ENCODE peak calls at places on chromosome 20, in ten cellular contexts. One of them, this sample, is unnamed.
A peak's percentile ranks its signal among the peaks of the same experiment; 100 is the strongest.

GRCh38 chr20:4455301-4455701 is 266.4 kb upstream of the PRND start:
- DNase-seq in GM20000: no peak
- DNase-seq in WTC11: no peak
- DNase-seq in GM12878: no peak
- DNase-seq in GM06990: no peak
- DNase-seq in choroid plexus epithelial cell: no peak
- DNase-seq in AG04449: no peak
- DNase-seq in BE2C: no peak
- DNase-seq in A549: no peak
- DNase-seq in progenitor cell of endocrine pancreas: no peak
- DNase-seq in this sample: no peak

GRCh38 chr20:62381202-62381797 is 5.6 kb upstream of the RPS21 start:
- DNase-seq in GM20000: no peak
- DNase-seq in WTC11: no peak
- DNase-seq in GM12878: no peak
- DNase-seq in GM06990: no peak
- DNase-seq in choroid plexus epithelial cell: no peak
- DNase-seq in AG04449: no peak
- DNase-seq in BE2C: no peak
- DNase-seq in A549: no peak
- DNase-seq in progenitor cell of endocrine pancreas: no peak
- DNase-seq in this sample: no peak

GRCh38 chr20:61256819-61257218 is 4.8 kb downstream of the CDH4 start:
- DNase-seq in GM20000: no peak
- DNase-seq in WTC11: no peak
- DNase-seq in GM12878: no peak
- DNase-seq in GM06990: no peak
- DNase-seq in choroid plexus epithelial cell: no peak
- DNase-seq in AG04449: no peak
- DNase-seq in BE2C: no peak
- DNase-seq in A549: no peak
- DNase-seq in progenitor cell of endocrine pancreas: no peak
- DNase-seq in this sample: no peak

GRCh38 chr20:51926670-51927305 is 124.5 kb upstream of the SALL4 start:
- DNase-seq in GM20000: no peak
- DNase-seq in WTC11: no peak
- DNase-seq in GM12878: no peak
- DNase-seq in GM06990: no peak
- DNase-seq in choroid plexus epithelial cell: peak; percentile 34
- DNase-seq in AG04449: no peak
- DNase-seq in BE2C: no peak
- DNase-seq in A549: no peak
- DNase-seq in progenitor cell of endocrine pancreas: no peak
- DNase-seq in this sample: no peak

GRCh38 chr20:50721881-50722281 is 9.5 kb upstream of the PARD6B start:
- DNase-seq in GM20000: no peak
- DNase-seq in WTC11: no peak
- DNase-seq in GM12878: no peak
- DNase-seq in GM06990: no peak
- DNase-seq in choroid plexus epithelial cell: peak; percentile 60
- DNase-seq in AG04449: no peak
- DNase-seq in BE2C: no peak
- DNase-seq in A549: no peak
- DNase-seq in progenitor cell of endocrine pancreas: no peak
- DNase-seq in this sample: no peak

GRCh38 chr20:36862857-36863668 is 12.9 kb upstream of the TLDC2 start:
- DNase-seq in GM20000: no peak
- DNase-seq in WTC11: peak; percentile 31
- DNase-seq in GM12878: no peak
- DNase-seq in GM06990: peak; percentile 42
- DNase-seq in choroid plexus epithelial cell: no peak
- DNase-seq in AG04449: no peak
- DNase-seq in BE2C: no peak
- DNase-seq in A549: no peak
- DNase-seq in progenitor cell of endocrine pancreas: no peak
- DNase-seq in this sample: no peak

GRCh38 chr20:37755665-37756064 is 61.8 kb downstream of the CTNNBL1 start:
- DNase-seq in GM20000: no peak
- DNase-seq in WTC11: no peak
- DNase-seq in GM12878: no peak
- DNase-seq in GM06990: no peak
- DNase-seq in choroid plexus epithelial cell: peak; percentile 20
- DNase-seq in AG04449: no peak
- DNase-seq in BE2C: peak; percentile 38
- DNase-seq in A549: no peak
- DNase-seq in progenitor cell of endocrine pancreas: no peak
- DNase-seq in this sample: no peak

GRCh38 chr20:10511166-10511506 is 76.0 kb downstream of the SLX4IP start:
- DNase-seq in GM20000: no peak
- DNase-seq in WTC11: no peak
- DNase-seq in GM12878: no peak
- DNase-seq in GM06990: no peak
- DNase-seq in choroid plexus epithelial cell: no peak
- DNase-seq in AG04449: no peak
- DNase-seq in BE2C: no peak
- DNase-seq in A549: peak; percentile 67
- DNase-seq in progenitor cell of endocrine pancreas: no peak
- DNase-seq in this sample: no peak

GRCh38 chr20:56861590-56861989 is 232.5 kb downstream of the TFAP2C start:
- DNase-seq in GM20000: no peak
- DNase-seq in WTC11: no peak
- DNase-seq in GM12878: no peak
- DNase-seq in GM06990: no peak
- DNase-seq in choroid plexus epithelial cell: no peak
- DNase-seq in AG04449: no peak
- DNase-seq in BE2C: no peak
- DNase-seq in A549: no peak
- DNase-seq in progenitor cell of endocrine pancreas: no peak
- DNase-seq in this sample: no peak

GRCh38 chr20:33522256-33522820 is 32.4 kb downstream of the CBFA2T2 start:
- DNase-seq in GM20000: no peak
- DNase-seq in WTC11: no peak
- DNase-seq in GM12878: no peak
- DNase-seq in GM06990: no peak
- DNase-seq in choroid plexus epithelial cell: peak; percentile 5
- DNase-seq in AG04449: no peak
- DNase-seq in BE2C: no peak
- DNase-seq in A549: no peak
- DNase-seq in progenitor cell of endocrine pancreas: no peak
- DNase-seq in this sample: no peak

GRCh38 chr20:58880994-58881752 is 28.7 kb downstream of the GNAS start:
- DNase-seq in GM20000: no peak
- DNase-seq in WTC11: no peak
- DNase-seq in GM12878: no peak
- DNase-seq in GM06990: no peak
- DNase-seq in choroid plexus epithelial cell: no peak
- DNase-seq in AG04449: no peak
- DNase-seq in BE2C: no peak
- DNase-seq in A549: no peak
- DNase-seq in progenitor cell of endocrine pancreas: no peak
- DNase-seq in this sample: no peak
- TF ChIP-seq CTCF in GM20000: no peak
- TF ChIP-seq CTCF in WTC11: no peak
- TF ChIP-seq CTCF in GM12878: peak; percentile 37
- TF ChIP-seq CTCF in GM06990: no peak
- TF ChIP-seq CTCF in choroid plexus epithelial cell: peak; percentile 31
- TF ChIP-seq CTCF in AG04449: no peak
- TF ChIP-seq CTCF in BE2C: peak; percentile 42
- TF ChIP-seq CTCF in A549: peak; percentile 29
- TF ChIP-seq CTCF in progenitor cell of endocrine pancreas: no peak
- TF ChIP-seq CTCF in this sample: no peak

GRCh38 chr20:63574829-63575720 is 1.0 kb upstream of the HELZ2 start:
- DNase-seq in GM20000: no peak
- DNase-seq in WTC11: no peak
- DNase-seq in GM12878: no peak
- DNase-seq in GM06990: no peak
- DNase-seq in choroid plexus epithelial cell: no peak
- DNase-seq in AG04449: no peak
- DNase-seq in BE2C: no peak
- DNase-seq in A549: no peak
- DNase-seq in progenitor cell of endocrine pancreas: no peak
- DNase-seq in this sample: no peak

GRCh38 chr20:63572071-63572787 is 1.8 kb downstream of the HELZ2 start:
- DNase-seq in GM20000: no peak
- DNase-seq in WTC11: no peak
- DNase-seq in GM12878: no peak
- DNase-seq in GM06990: no peak
- DNase-seq in choroid plexus epithelial cell: no peak
- DNase-seq in AG04449: no peak
- DNase-seq in BE2C: no peak
- DNase-seq in A549: no peak
- DNase-seq in progenitor cell of endocrine pancreas: no peak
- DNase-seq in this sample: no peak

GRCh38 chr20:63573739-63574131 is 304 bp downstream of the HELZ2 start:
- DNase-seq in GM20000: no peak
- DNase-seq in WTC11: no peak
- DNase-seq in GM12878: no peak
- DNase-seq in GM06990: no peak
- DNase-seq in choroid plexus epithelial cell: no peak
- DNase-seq in AG04449: no peak
- DNase-seq in BE2C: no peak
- DNase-seq in A549: no peak
- DNase-seq in progenitor cell of endocrine pancreas: no peak
- DNase-seq in this sample: no peak

GRCh38 chr20:63574156-63574828 is at the start of gene HELZ2:
- DNase-seq in GM20000: peak; percentile 94
- DNase-seq in WTC11: peak; percentile 66
- DNase-seq in GM12878: no peak
- DNase-seq in GM06990: no peak
- DNase-seq in choroid plexus epithelial cell: peak; percentile 63
- DNase-seq in AG04449: no peak
- DNase-seq in BE2C: peak; percentile 76
- DNase-seq in A549: peak; percentile 63
- DNase-seq in progenitor cell of endocrine pancreas: peak; percentile 29
- DNase-seq in this sample: peak; percentile 75

GRCh38 chr20:63572788-63573738 is 976 bp downstream of the HELZ2 start:
- DNase-seq in GM20000: no peak
- DNase-seq in WTC11: peak; percentile 38
- DNase-seq in GM12878: no peak
- DNase-seq in GM06990: no peak
- DNase-seq in choroid plexus epithelial cell: no peak
- DNase-seq in AG04449: no peak
- DNase-seq in BE2C: no peak
- DNase-seq in A549: peak; percentile 30
- DNase-seq in progenitor cell of endocrine pancreas: no peak
- DNase-seq in this sample: no peak
- TF ChIP-seq CTCF in GM20000: peak; percentile 22
- TF ChIP-seq CTCF in WTC11: no peak
- TF ChIP-seq CTCF in GM12878: peak; percentile 19
- TF ChIP-seq CTCF in GM06990: peak; percentile 32
- TF ChIP-seq CTCF in choroid plexus epithelial cell: peak; percentile 31
- TF ChIP-seq CTCF in AG04449: peak; percentile 22
- TF ChIP-seq CTCF in BE2C: no peak
- TF ChIP-seq CTCF in A549: peak; percentile 10
- TF ChIP-seq CTCF in progenitor cell of endocrine pancreas: peak; percentile 37
- TF ChIP-seq CTCF in this sample: peak; percentile 10

DNA sequence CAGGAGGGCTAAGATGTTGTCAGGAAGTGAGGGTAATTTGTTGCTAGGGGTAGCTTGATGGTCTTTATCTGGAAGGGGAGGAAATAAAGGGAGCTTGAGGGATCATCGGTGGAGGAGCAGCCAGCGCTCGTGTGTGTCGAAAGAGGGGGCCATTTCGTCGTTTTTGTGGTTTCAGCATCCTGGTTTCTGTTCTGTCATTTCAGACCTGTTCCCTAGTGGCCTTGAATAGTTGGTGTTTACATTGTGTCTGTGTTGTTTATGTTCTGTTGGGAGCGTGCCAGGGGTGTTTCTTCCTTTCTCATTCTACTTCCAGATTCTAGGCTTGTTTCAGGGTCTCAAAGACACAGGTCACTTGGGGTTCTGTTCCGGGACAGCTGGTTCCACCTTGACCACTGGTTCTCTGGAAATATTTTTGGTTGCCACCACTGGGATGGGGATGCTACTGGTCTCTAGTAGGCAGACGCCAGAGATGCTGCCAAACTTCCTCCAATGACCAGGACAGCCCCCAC is 113.9 kb upstream of the NAA20 start:
- DNase-seq in GM20000: peak; percentile 73
- DNase-seq in WTC11: no peak
- DNase-seq in GM12878: no peak
- DNase-seq in GM06990: no peak
- DNase-seq in choroid plexus epithelial cell: peak; percentile 78
- DNase-seq in AG04449: no peak
- DNase-seq in BE2C: peak; percentile 22
- DNase-seq in A549: no peak
- DNase-seq in progenitor cell of endocrine pancreas: no peak
- DNase-seq in this sample: peak; percentile 77
- TF ChIP-seq CTCF in GM20000: peak; percentile 63
- TF ChIP-seq CTCF in WTC11: no peak
- TF ChIP-seq CTCF in GM12878: peak; percentile 42
- TF ChIP-seq CTCF in GM06990: peak; percentile 59
- TF ChIP-seq CTCF in choroid plexus epithelial cell: peak; percentile 59
- TF ChIP-seq CTCF in AG04449: no peak
- TF ChIP-seq CTCF in BE2C: peak; percentile 50
- TF ChIP-seq CTCF in A549: no peak
- TF ChIP-seq CTCF in progenitor cell of endocrine pancreas: no peak
- TF ChIP-seq CTCF in this sample: peak; percentile 32

GRCh38 chr20:48781634-48782033 is 46.2 kb downstream of the PREX1 start:
- DNase-seq in GM20000: no peak
- DNase-seq in WTC11: no peak
- DNase-seq in GM12878: no peak
- DNase-seq in GM06990: no peak
- DNase-seq in choroid plexus epithelial cell: no peak
- DNase-seq in AG04449: no peak
- DNase-seq in BE2C: no peak
- DNase-seq in A549: no peak
- DNase-seq in progenitor cell of endocrine pancreas: no peak
- DNase-seq in this sample: peak; percentile 60
- TF ChIP-seq CTCF in GM20000: no peak
- TF ChIP-seq CTCF in WTC11: no peak
- TF ChIP-seq CTCF in GM12878: no peak
- TF ChIP-seq CTCF in GM06990: no peak
- TF ChIP-seq CTCF in choroid plexus epithelial cell: no peak
- TF ChIP-seq CTCF in AG04449: no peak
- TF ChIP-seq CTCF in BE2C: no peak
- TF ChIP-seq CTCF in A549: no peak
- TF ChIP-seq CTCF in progenitor cell of endocrine pancreas: no peak
- TF ChIP-seq CTCF in this sample: no peak

DNA sequence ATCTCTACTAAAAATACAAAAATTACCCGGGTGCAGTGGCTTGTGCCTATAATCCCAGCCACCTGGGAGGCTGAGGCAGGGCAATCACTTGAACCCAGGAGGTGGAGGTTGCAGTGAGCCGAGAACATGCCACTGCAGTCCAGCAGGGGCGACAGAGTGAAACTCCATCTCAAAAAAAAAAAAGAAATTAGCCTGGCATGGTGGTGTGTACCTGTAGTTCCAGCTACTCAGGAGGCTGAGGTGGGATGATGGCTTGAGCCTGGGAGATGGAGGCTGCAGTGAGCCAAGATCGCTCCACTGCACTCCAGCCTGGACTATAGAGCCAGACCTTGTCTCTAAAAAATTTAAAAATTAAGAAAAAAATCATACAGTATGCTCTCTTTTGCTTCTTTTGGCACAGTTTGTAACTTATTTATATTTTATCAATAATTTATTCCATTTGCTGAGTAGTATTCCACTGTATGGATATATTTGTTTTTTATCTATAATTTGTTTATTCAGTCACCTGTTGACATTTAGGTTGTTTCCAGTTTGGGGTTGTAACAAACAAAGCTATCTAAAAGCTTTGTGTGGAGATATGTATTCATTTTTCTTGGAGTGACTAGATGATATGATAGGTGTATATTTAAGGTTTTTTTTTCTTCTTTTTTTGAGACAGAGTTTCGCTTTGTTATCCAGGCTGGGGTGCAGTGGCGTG is 8.0 kb upstream of the MYBL2 start:
- DNase-seq in GM20000: no peak
- DNase-seq in WTC11: no peak
- DNase-seq in GM12878: no peak
- DNase-seq in GM06990: no peak
- DNase-seq in choroid plexus epithelial cell: no peak
- DNase-seq in AG04449: no peak
- DNase-seq in BE2C: no peak
- DNase-seq in A549: no peak
- DNase-seq in progenitor cell of endocrine pancreas: no peak
- DNase-seq in this sample: no peak
- TF ChIP-seq CTCF in GM20000: no peak
- TF ChIP-seq CTCF in WTC11: no peak
- TF ChIP-seq CTCF in GM12878: peak; percentile 35
- TF ChIP-seq CTCF in GM06990: peak; percentile 13
- TF ChIP-seq CTCF in choroid plexus epithelial cell: peak; percentile 14
- TF ChIP-seq CTCF in AG04449: no peak
- TF ChIP-seq CTCF in BE2C: peak; percentile 20
- TF ChIP-seq CTCF in A549: no peak
- TF ChIP-seq CTCF in progenitor cell of endocrine pancreas: no peak
- TF ChIP-seq CTCF in this sample: no peak